ENCODE peak calls at places on chromosomes 1 and 21, in four cellular contexts. One of them, this sample, is unnamed.

GRCh38 chr1:155933591-155934096 is 569 bp downstream of the KHDC4 start:
- DNase-seq in AG09309: no peak
- DNase-seq in endothelial cell: no peak
- DNase-seq in foreskin fibroblast: no peak
- DNase-seq in this sample: no peak

GRCh38 chr1:208202333-208202987 is 41.7 kb downstream of the PLXNA2 start:
- DNase-seq in AG09309: no peak
- DNase-seq in endothelial cell: no peak
- DNase-seq in foreskin fibroblast: no peak
- DNase-seq in this sample: no peak

GRCh38 chr1:2574350-2574749 is 12.2 kb upstream of the PRXL2B start:
- DNase-seq in AG09309: no peak
- DNase-seq in endothelial cell: no peak
- DNase-seq in foreskin fibroblast: no peak
- DNase-seq in this sample: no peak

GRCh38 chr1:6907201-6907600 is 121.9 kb downstream of the CAMTA1 start:
- DNase-seq in AG09309: no peak
- DNase-seq in endothelial cell: no peak
- DNase-seq in foreskin fibroblast: no peak
- DNase-seq in this sample: no peak

GRCh38 chr1:62232885-62233284 is 38.2 kb downstream of the L1TD1 start:
- DNase-seq in AG09309: no peak
- DNase-seq in endothelial cell: no peak
- DNase-seq in foreskin fibroblast: no peak
- DNase-seq in this sample: no peak

GRCh38 chr1:226678701-226679100 is 60.4 kb downstream of the ITPKB start:
- DNase-seq in AG09309: no peak
- DNase-seq in endothelial cell: no peak
- DNase-seq in foreskin fibroblast: no peak
- DNase-seq in this sample: no peak

GRCh38 chr1:229266832-229267500 is 3.9 kb upstream of the RAB4A start:
- DNase-seq in AG09309: no peak
- DNase-seq in endothelial cell: no peak
- DNase-seq in foreskin fibroblast: no peak
- DNase-seq in this sample: no peak

GRCh38 chr1:29703596-29703995 is 467.3 kb downstream of the PTPRU start:
- DNase-seq in AG09309: no peak
- DNase-seq in endothelial cell: peak
- DNase-seq in foreskin fibroblast: peak
- DNase-seq in this sample: no peak

GRCh38 chr1:153345187-153346066 is 3.2 kb downstream of the PGLYRP4 start:
- DNase-seq in AG09309: no peak
- DNase-seq in endothelial cell: no peak
- DNase-seq in foreskin fibroblast: no peak
- DNase-seq in this sample: no peak

GRCh38 chr1:208221291-208221622 is 22.9 kb downstream of the PLXNA2 start:
- DNase-seq in AG09309: no peak
- DNase-seq in endothelial cell: no peak
- DNase-seq in foreskin fibroblast: no peak
- DNase-seq in this sample: no peak

GRCh38 chr1:66929289-66929688 is 4.5 kb downstream of the MIER1 start:
- DNase-seq in AG09309: no peak
- DNase-seq in endothelial cell: no peak
- DNase-seq in foreskin fibroblast: peak
- DNase-seq in this sample: no peak

GRCh38 chr1:115526900-115527299 is 114.9 kb upstream of the VANGL1 start:
- DNase-seq in AG09309: no peak
- DNase-seq in endothelial cell: no peak
- DNase-seq in foreskin fibroblast: no peak
- DNase-seq in this sample: no peak

GRCh38 chr1:184910596-184910995 is 63.7 kb downstream of the NIBAN1 start:
- DNase-seq in AG09309: peak
- DNase-seq in endothelial cell: no peak
- DNase-seq in foreskin fibroblast: peak
- DNase-seq in this sample: no peak

GRCh38 chr21:37642493-37642892 is 273.8 kb downstream of the KCNJ6 start:
- DNase-seq in AG09309: no peak
- DNase-seq in endothelial cell: no peak
- DNase-seq in foreskin fibroblast: no peak
- DNase-seq in this sample: no peak

GRCh38 chr1:114108741-114109255 is 44.9 kb downstream of the SYT6 start:
- DNase-seq in AG09309: no peak
- DNase-seq in endothelial cell: no peak
- DNase-seq in foreskin fibroblast: no peak
- DNase-seq in this sample: peak

GRCh38 chr1:54158071-54158470 is 5.3 kb upstream of the CDCP2 start:
- DNase-seq in AG09309: no peak
- DNase-seq in endothelial cell: no peak
- DNase-seq in foreskin fibroblast: peak
- DNase-seq in this sample: no peak

GRCh38 chr1:95233321-95233736 is 681 bp upstream of the RWDD3 start:
- DNase-seq in AG09309: no peak
- DNase-seq in endothelial cell: no peak
- DNase-seq in foreskin fibroblast: peak
- DNase-seq in this sample: no peak

GRCh38 chr1:184753608-184754478 is 815 bp downstream of the EDEM3 start:
- DNase-seq in AG09309: no peak
- DNase-seq in endothelial cell: peak
- DNase-seq in foreskin fibroblast: peak
- DNase-seq in this sample: peak

GRCh38 chr21:45766501-45766900 is 123.0 kb downstream of the PCBP3 start:
- DNase-seq in AG09309: no peak
- DNase-seq in endothelial cell: no peak
- DNase-seq in foreskin fibroblast: no peak
- DNase-seq in this sample: no peak

GRCh38 chr1:226603030-226603960 is 54.7 kb downstream of the STUM start:
- DNase-seq in AG09309: peak
- DNase-seq in endothelial cell: no peak
- DNase-seq in foreskin fibroblast: peak
- DNase-seq in this sample: no peak

GRCh38 chr1:173545688-173546087 is 57.2 kb downstream of the SLC9C2 start:
- DNase-seq in AG09309: no peak
- DNase-seq in endothelial cell: no peak
- DNase-seq in foreskin fibroblast: no peak
- DNase-seq in this sample: no peak

GRCh38 chr1:157235307-157235706 is 97.1 kb upstream of the ETV3 start:
- DNase-seq in AG09309: no peak
- DNase-seq in endothelial cell: no peak
- DNase-seq in foreskin fibroblast: no peak
- DNase-seq in this sample: no peak

GRCh38 chr21:34698270-34699015 is 29.6 kb downstream of the CLIC6 start:
- DNase-seq in AG09309: no peak
- DNase-seq in endothelial cell: no peak
- DNase-seq in foreskin fibroblast: no peak
- DNase-seq in this sample: no peak

GRCh38 chr1:107464827-107465226 is 324.0 kb downstream of the NTNG1 start:
- DNase-seq in AG09309: no peak
- DNase-seq in endothelial cell: no peak
- DNase-seq in foreskin fibroblast: no peak
- DNase-seq in this sample: no peak

GRCh38 chr1:201020647-201021332 is 2.7 kb downstream of the KIF21B start:
- DNase-seq in AG09309: no peak
- DNase-seq in endothelial cell: peak
- DNase-seq in foreskin fibroblast: no peak
- DNase-seq in this sample: no peak

GRCh38 chr1:198649598-198650338 is 10.9 kb downstream of the PTPRC start:
- DNase-seq in AG09309: no peak
- DNase-seq in endothelial cell: no peak
- DNase-seq in foreskin fibroblast: no peak
- DNase-seq in this sample: no peak

GRCh38 chr1:38287547-38287946 is 241.0 kb upstream of the POU3F1 start:
- DNase-seq in AG09309: no peak
- DNase-seq in endothelial cell: no peak
- DNase-seq in foreskin fibroblast: no peak
- DNase-seq in this sample: no peak

GRCh38 chr1:11483581-11484320 is 4.8 kb downstream of the DISP3 start:
- DNase-seq in AG09309: no peak
- DNase-seq in endothelial cell: no peak
- DNase-seq in foreskin fibroblast: no peak
- DNase-seq in this sample: no peak

GRCh38 chr1:3625151-3625907 is 514 bp downstream of the TPRG1L start:
- DNase-seq in AG09309: no peak
- DNase-seq in endothelial cell: peak
- DNase-seq in foreskin fibroblast: peak
- DNase-seq in this sample: no peak

GRCh38 chr1:29809446-29810120 is 573.3 kb downstream of the PTPRU start:
- DNase-seq in AG09309: no peak
- DNase-seq in endothelial cell: no peak
- DNase-seq in foreskin fibroblast: no peak
- DNase-seq in this sample: no peak

GRCh38 chr1:219279017-219279770 is 105.5 kb downstream of the LYPLAL1 start:
- DNase-seq in AG09309: no peak
- DNase-seq in endothelial cell: no peak
- DNase-seq in foreskin fibroblast: peak
- DNase-seq in this sample: no peak

GRCh38 chr1:19946331-19946751 is 22.9 kb upstream of the PLA2G2E start:
- DNase-seq in AG09309: no peak
- DNase-seq in endothelial cell: no peak
- DNase-seq in foreskin fibroblast: no peak
- DNase-seq in this sample: no peak

DNA sequence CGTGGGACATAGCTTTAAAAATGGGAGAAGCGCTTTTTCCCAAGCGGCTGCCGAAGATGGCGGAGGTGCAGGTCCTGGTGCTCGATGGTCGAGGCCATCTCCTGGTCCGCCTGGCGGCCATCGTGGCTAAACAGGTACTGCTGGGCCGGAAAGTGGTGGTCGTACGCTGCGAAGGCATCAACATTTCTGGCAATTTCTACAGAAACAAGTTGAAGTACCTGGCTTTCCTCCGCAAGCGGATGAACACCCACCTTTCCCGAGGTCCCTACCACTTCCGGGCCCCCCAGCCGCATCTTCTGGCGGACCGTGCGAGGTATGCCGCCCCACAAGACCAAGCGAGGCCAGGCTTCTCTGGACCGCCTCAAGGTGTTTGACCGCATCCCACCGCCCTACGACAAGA is 245.5 kb downstream of the MRPL39 start:
- DNase-seq in AG09309: no peak
- DNase-seq in endothelial cell: no peak
- DNase-seq in foreskin fibroblast: no peak
- DNase-seq in this sample: no peak
- TF ChIP-seq CTCF in AG09309: no peak
- TF ChIP-seq CTCF in endothelial cell: no peak
- TF ChIP-seq CTCF in foreskin fibroblast: no peak
- TF ChIP-seq CTCF in this sample: no peak

DNA sequence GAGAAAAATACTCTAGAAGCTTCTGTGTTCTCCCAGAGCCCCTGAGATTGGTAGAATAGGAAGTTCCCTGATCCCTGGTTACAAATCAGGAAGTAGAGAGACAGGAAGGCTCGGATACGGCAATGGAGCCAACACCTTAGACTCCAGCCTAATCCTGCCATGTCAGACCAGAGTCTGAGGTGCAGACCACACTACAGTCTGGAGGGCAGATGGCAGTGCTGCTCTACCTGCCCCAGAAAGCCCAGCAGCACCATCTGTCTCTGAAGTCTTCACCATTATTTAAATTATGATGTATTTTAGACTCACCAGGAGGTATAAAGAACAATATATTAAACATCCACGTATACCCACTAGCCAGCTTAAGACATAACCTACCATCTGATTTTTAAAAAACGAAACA is 93.0 kb downstream of the MTR start:
- DNase-seq in AG09309: no peak
- DNase-seq in endothelial cell: no peak
- DNase-seq in foreskin fibroblast: no peak
- DNase-seq in this sample: no peak
- TF ChIP-seq CTCF in AG09309: no peak
- TF ChIP-seq CTCF in endothelial cell: no peak
- TF ChIP-seq CTCF in foreskin fibroblast: no peak
- TF ChIP-seq CTCF in this sample: no peak

GRCh38 chr1:203368624-203369451 is 17.9 kb upstream of the FMOD start:
- DNase-seq in AG09309: no peak
- DNase-seq in endothelial cell: no peak
- DNase-seq in foreskin fibroblast: peak
- DNase-seq in this sample: no peak
- TF ChIP-seq CTCF in AG09309: peak
- TF ChIP-seq CTCF in endothelial cell: no peak
- TF ChIP-seq CTCF in foreskin fibroblast: peak
- TF ChIP-seq CTCF in this sample: no peak

GRCh38 chr1:15739259-15739658 is 3.0 kb upstream of the TMEM82 start:
- DNase-seq in AG09309: no peak
- DNase-seq in endothelial cell: no peak
- DNase-seq in foreskin fibroblast: no peak
- DNase-seq in this sample: no peak

GRCh38 chr1:15741183-15741850 is 982 bp upstream of the TMEM82 start:
- DNase-seq in AG09309: no peak
- DNase-seq in endothelial cell: peak
- DNase-seq in foreskin fibroblast: peak
- DNase-seq in this sample: peak

GRCh38 chr1:15738416-15739113 is 2.5 kb downstream of the SLC25A34 start:
- DNase-seq in AG09309: no peak
- DNase-seq in endothelial cell: no peak
- DNase-seq in foreskin fibroblast: no peak
- DNase-seq in this sample: no peak

GRCh38 chr1:15740833-15741182 is 1.5 kb upstream of the TMEM82 start:
- DNase-seq in AG09309: no peak
- DNase-seq in endothelial cell: no peak
- DNase-seq in foreskin fibroblast: no peak
- DNase-seq in this sample: no peak

DNA sequence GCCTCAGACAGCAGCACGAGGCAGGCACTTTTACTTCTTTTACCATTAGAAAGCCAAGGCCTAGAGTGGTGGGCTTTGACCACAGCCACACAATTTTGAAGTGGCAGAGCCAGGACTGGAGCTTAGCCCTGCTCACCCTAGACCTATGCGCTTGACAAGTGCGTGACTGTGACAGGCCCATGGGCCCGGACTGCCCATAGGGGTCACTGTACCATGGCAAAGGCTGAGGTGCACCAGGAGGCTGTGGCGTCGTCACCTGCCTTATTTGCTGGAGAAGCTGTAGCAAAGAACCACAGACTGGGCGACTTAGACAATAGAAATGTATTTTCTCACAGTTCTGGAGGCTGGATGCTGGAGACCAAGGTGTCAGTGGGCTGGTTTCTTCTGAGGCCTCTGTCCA is 2.6 kb upstream of the TMEM82 start:
- DNase-seq in AG09309: no peak
- DNase-seq in endothelial cell: no peak
- DNase-seq in foreskin fibroblast: no peak
- DNase-seq in this sample: no peak
- TF ChIP-seq CTCF in AG09309: peak
- TF ChIP-seq CTCF in endothelial cell: no peak
- TF ChIP-seq CTCF in foreskin fibroblast: no peak
- TF ChIP-seq CTCF in this sample: peak

This sample was measured in astrocyte of the cerebellum.